ENCODE peak calls at places on chromosomes 12 and 14, in eight cellular contexts. T is activated effector memory CD4-positive, alpha-beta T cell treated with anti-CD3 and anti-CD28 coated beads, Interleukin-2, amount 50 U/mL, for 16 hours; A is stimulated activated CD8-positive, alpha-beta memory T cell treated with anti-CD3 and anti-CD28 coated beads, Interleukin-2, amount 100 ng/mL, for 48 hours; X is ureter; Q is astrocyte of the cerebellum; E is SHP77 treated with DMSO at 0.1 percent for 48 hours; D is dermis blood vessel endothelial cell; V is AG04450. G is an unnamed sample.

GRCh38 chr12:102769323-102769916 is 147.6 kb downstream of the PAH start:
- DNase-seq in E (peak), V (peak), D (peak), A (peak), T (no peak), X (peak), Q (peak), G (peak)

GRCh38 chr14:31257244-31257553 is 49.6 kb upstream of the HECTD1 start:
- DNase-seq in A (no peak), D (no peak), T (no peak), X (no peak), Q (no peak), V (no peak), E (no peak), G (no peak)

GRCh38 chr14:103629503-103630121 is 601 bp downstream of the KLC1 start:
- DNase-seq in E (no peak), T (peak), Q (no peak), X (peak), D (peak), A (no peak), V (no peak), G (peak)

GRCh38 chr12:85681333-85681732 is 154.9 kb downstream of the RASSF9 start:
- DNase-seq in T (no peak), V (no peak), Q (no peak), D (no peak), E (no peak), X (no peak), A (no peak), G (no peak)

GRCh38 chr12:119008691-119009221 is 27.4 kb downstream of the SRRM4 start:
- DNase-seq in V (no peak), Q (no peak), A (no peak), D (no peak), T (no peak), X (no peak), E (peak), G (no peak)

GRCh38 chr14:64726585-64726890 is 22.3 kb downstream of the PLEKHG3 start:
- DNase-seq in E (no peak), X (peak), A (no peak), D (no peak), Q (no peak), T (peak), V (no peak), G (no peak)

GRCh38 chr12:132886529-132887477 is 602 bp downstream of the CHFR start:
- DNase-seq in Q (no peak), T (no peak), V (no peak), E (peak), A (no peak), X (no peak), D (peak), G (peak)

GRCh38 chr12:109709401-109710278 is 4.0 kb upstream of the FAM222A start:
- DNase-seq in T (no peak), X (no peak), E (no peak), V (no peak), A (no peak), D (no peak), Q (no peak), G (no peak)

GRCh38 chr14:34750670-34751069 is 36.3 kb upstream of the CFL2 start:
- DNase-seq in V (peak), E (no peak), X (no peak), A (no peak), T (no peak), D (peak), Q (peak), G (no peak)

GRCh38 chr14:24984846-24985589 is 64.9 kb downstream of the STXBP6 start:
- DNase-seq in A (no peak), T (no peak), E (no peak), V (no peak), D (no peak), Q (no peak), X (peak), G (peak)

GRCh38 chr14:100892496-100893227 is 10.9 kb downstream of the RTL1 start:
- DNase-seq in Q (no peak), T (peak), D (no peak), X (no peak), E (no peak), A (no peak), V (no peak), G (no peak)

GRCh38 chr14:61326847-61327246 is 5.5 kb downstream of the PRKCH start:
- DNase-seq in A (no peak), X (peak), E (no peak), T (peak), V (no peak), Q (no peak), D (peak), G (peak)

GRCh38 chr12:100672075-100672592 is 98.7 kb downstream of the GAS2L3 start:
- DNase-seq in E (no peak), Q (no peak), V (no peak), T (peak), X (no peak), A (peak), D (peak), G (peak)

GRCh38 chr12:53414756-53415417 is 8.8 kb upstream of the AMHR2 start:
- DNase-seq in V (no peak), Q (no peak), D (no peak), E (no peak), A (no peak), X (no peak), T (no peak), G (peak)

GRCh38 chr12:107108995-107109508 is 15.7 kb upstream of the CRY1 start:
- DNase-seq in V (no peak), T (no peak), Q (no peak), D (no peak), X (no peak), E (no peak), A (no peak), G (no peak)

GRCh38 chr12:63362801-63363200 is 211.8 kb upstream of the AVPR1A start:
- DNase-seq in E (no peak), V (no peak), X (no peak), Q (no peak), D (no peak), A (no peak), T (no peak), G (no peak)

GRCh38 chr14:101717663-101718490 is 43.6 kb upstream of the PPP2R5C start:
- DNase-seq in X (peak), D (no peak), T (no peak), A (no peak), Q (no peak), V (no peak), E (no peak), G (no peak)

GRCh38 chr14:101109347-101109638 is 205.8 kb upstream of the RTL1 start:
- DNase-seq in T (no peak), D (no peak), V (no peak), A (no peak), Q (no peak), E (no peak), X (no peak), G (no peak)

GRCh38 chr12:11896530-11896929 is 174.2 kb upstream of the BCL2L14 start:
- DNase-seq in T (no peak), E (no peak), X (no peak), A (no peak), V (no peak), D (no peak), Q (no peak), G (no peak)

GRCh38 chr12:76346798-76347420 is 1.3 kb downstream of the BBS10 start:
- DNase-seq in X (no peak), D (peak), T (no peak), A (peak), V (no peak), Q (peak), E (peak), G (peak)

GRCh38 chr14:51724650-51725049 is 72.9 kb downstream of the FRMD6 start:
- DNase-seq in Q (no peak), D (no peak), X (no peak), E (no peak), T (no peak), V (no peak), A (no peak), G (no peak)

GRCh38 chr14:63952933-63953437 is 100.2 kb downstream of the SYNE2 start:
- DNase-seq in X (no peak), D (peak), V (no peak), E (no peak), T (no peak), Q (no peak), A (no peak), G (no peak)

GRCh38 chr12:110197003-110197402 is 72.8 kb downstream of the IFT81 start:
- DNase-seq in V (no peak), X (no peak), D (no peak), E (no peak), A (no peak), Q (no peak), T (no peak), G (no peak)

GRCh38 chr12:49227701-49228100 is 37.2 kb upstream of the TUBA1C start:
- DNase-seq in T (no peak), V (no peak), A (no peak), X (no peak), Q (no peak), D (no peak), E (no peak), G (no peak)

GRCh38 chr12:71710276-71711125 is 24.6 kb downstream of the TMEM19 start:
- DNase-seq in A (no peak), D (peak), T (no peak), E (no peak), X (peak), V (peak), Q (peak), G (peak)

GRCh38 chr12:67827820-67828383 is 161.3 kb upstream of the IFNG-AS1 start:
- DNase-seq in X (no peak), E (no peak), D (peak), V (peak), T (peak), A (peak), Q (peak), G (peak)

GRCh38 chr12:57343703-57344378 is 87.0 kb downstream of the R3HDM2 start:
- DNase-seq in Q (no peak), E (no peak), T (no peak), X (no peak), D (no peak), V (no peak), A (no peak), G (no peak)

GRCh38 chr14:105153739-105154475 is 14.7 kb downstream of the JAG2 start:
- DNase-seq in E (no peak), A (no peak), V (no peak), T (no peak), D (no peak), Q (no peak), X (no peak), G (no peak)

GRCh38 chr12:94761559-94761958 is 111.2 kb upstream of the TMCC3 start:
- DNase-seq in A (no peak), E (no peak), T (no peak), V (peak), D (peak), X (no peak), Q (peak), G (peak)

GRCh38 chr14:91372680-91373495 is 44.7 kb downstream of the CCDC88C start:
- DNase-seq in T (peak), X (no peak), A (no peak), V (no peak), Q (no peak), D (no peak), E (peak), G (no peak)

GRCh38 chr12:115451151-115451784 is 767.3 kb upstream of the TBX3 start:
- DNase-seq in X (no peak), Q (no peak), E (no peak), V (no peak), D (no peak), T (no peak), A (no peak), G (no peak)

GRCh38 chr14:77638738-77639137 is 22.3 kb upstream of the SPTLC2 start:
- DNase-seq in E (no peak), V (peak), X (no peak), D (peak), Q (no peak), A (no peak), T (no peak), G (no peak)